ENCODE peak calls at places on chromosome 4, in five cellular contexts. H is HCT116, Z is spleen, E is suprapubic skin, L is GM23338. N is an unnamed sample. For H3K4me1, the result is how much of the 10 kb centered on the place peaks cover.

GRCh38 chr4:34720563-34720962 is 1523.8 kb downstream of the ARAP2 start:
- DNase-seq in H (peak), Z (no peak), E (no peak), L (peak), N (no peak)

GRCh38 chr4:127997534-127998388 is 32.6 kb downstream of the ABHD18 start:
- DNase-seq in H (no peak), Z (no peak), E (no peak), L (peak), N (no peak)

GRCh38 chr4:163558539-163559044 is 64.1 kb downstream of the TMA16 start:
- DNase-seq in H (no peak), Z (peak), E (peak), L (no peak), N (no peak)

GRCh38 chr4:69517674-69518073 is 22.0 kb upstream of the UGT2B4 start:
- DNase-seq in H (no peak), Z (no peak), E (no peak), L (peak), N (no peak)

GRCh38 chr4:84032372-84032771 is 466.7 kb downstream of the NKX6-1 start:
- DNase-seq in H (no peak), Z (no peak), E (no peak), L (no peak), N (no peak)

GRCh38 chr4:169079942-169080827 is 70.1 kb upstream of the CBR4 start:
- DNase-seq in H (no peak), Z (peak), E (no peak), L (no peak), N (no peak)

GRCh38 chr4:19945979-19946380 is 305.7 kb upstream of the SLIT2 start:
- DNase-seq in H (peak), Z (no peak), E (no peak), L (no peak), N (no peak)

GRCh38 chr4:83096397-83096796 is 18.1 kb downstream of the PLAC8 start:
- DNase-seq in H (no peak), Z (no peak), E (no peak), L (no peak), N (no peak)

GRCh38 chr4:146494143-146494542 is 27.6 kb downstream of the SLC10A7 start:
- DNase-seq in H (no peak), Z (no peak), E (no peak), L (no peak), N (no peak)
- TF ChIP-seq POLR2AphosphoS5 in H (no peak), Z (no peak), E (no peak), L (no peak), N (no peak)

GRCh38 chr4:6693274-6694176 is at the start of gene S100P:
- DNase-seq in H (no peak), Z (peak), E (no peak), L (no peak), N (no peak)
- H3K4me1 ChIP-seq in H (under half), Z (half or more), E (under half), L (under half), N (half or more)

GRCh38 chr4:11134705-11135104 is 294.0 kb downstream of the HS3ST1 start:
- DNase-seq in H (no peak), Z (no peak), E (no peak), L (no peak), N (no peak)
- H3K4me3 ChIP-seq in H (no peak), Z (no peak), E (no peak), L (no peak), N (no peak)

GRCh38 chr4:8290701-8290970 is 21.1 kb downstream of the HTRA3 start:
- DNase-seq in H (no peak), Z (peak), E (peak), L (no peak), N (no peak)
- TF ChIP-seq POLR2AphosphoS5 in H (no peak), Z (no peak), E (no peak), L (no peak), N (no peak)

N was measured in vagina.